ENCODE peak calls at places on chromosomes 7 and 10, in seven cellular contexts. Y is mammary epithelial cell, G is uterus, S is prostate gland, Q is RWPE2, R is HCT116, I is transverse colon. F is an unnamed sample.

GRCh38 chr10:58531084-58531695 is 18.5 kb downstream of the BICC1 start:
- DNase-seq in S (peak; percentile 38), R (peak; percentile 57), I (peak; percentile 61), G (no peak), Q (no peak), Y (peak; percentile 68), F (peak; percentile 48)

GRCh38 chr10:89853796-89854195 is 152.4 kb downstream of the KIF20B start:
- DNase-seq in R (no peak), Y (no peak), Q (no peak), S (no peak), G (no peak), I (no peak), F (no peak)

GRCh38 chr7:93968911-93969620 is 35.1 kb downstream of the BET1 start:
- DNase-seq in S (no peak), G (no peak), I (no peak), Y (no peak), Q (no peak), R (no peak), F (no peak)

GRCh38 chr7:156505876-156506275 is 134.7 kb upstream of the RNF32 start:
- DNase-seq in I (no peak), S (no peak), Y (no peak), R (no peak), G (no peak), Q (no peak), F (no peak)

GRCh38 chr7:74097937-74098614 is 14.5 kb downstream of the LIMK1 start:
- DNase-seq in Y (peak; percentile 92), I (peak; percentile 24), Q (no peak), S (no peak), R (no peak), G (peak; percentile 76), F (no peak)

GRCh38 chr7:112938895-112939588 is 147.6 kb downstream of the GPR85 start:
- DNase-seq in S (peak; percentile 5), I (peak; percentile 16), G (peak; percentile 23), R (no peak), Y (no peak), Q (peak; percentile 43), F (peak; percentile 37)

GRCh38 chr10:129683519-129683918 is 216.5 kb downstream of the MGMT start:
- DNase-seq in Q (no peak), Y (no peak), G (no peak), I (no peak), R (no peak), S (no peak), F (no peak)

GRCh38 chr7:135979674-135980660 is 2.8 kb upstream of the MTPN start:
- DNase-seq in R (no peak), Y (peak; percentile 33), I (no peak), Q (no peak), G (no peak), S (no peak), F (no peak)

GRCh38 chr7:24475573-24475972 is 97.7 kb upstream of the PALS2 start:
- DNase-seq in R (no peak), G (no peak), I (no peak), S (no peak), Q (no peak), Y (no peak), F (no peak)

GRCh38 chr10:103448751-103449150 is 3.4 kb downstream of the CALHM2 start:
- DNase-seq in I (peak; percentile 38), Y (peak; percentile 73), S (no peak), R (no peak), G (peak; percentile 80), Q (no peak), F (no peak)

GRCh38 chr10:727162-727790 is 37.8 kb upstream of the DIP2C start:
- DNase-seq in Q (no peak), S (no peak), I (no peak), Y (no peak), R (no peak), G (no peak), F (no peak)

GRCh38 chr10:106078796-106079576 is 1085.5 kb downstream of the SORCS1 start:
- DNase-seq in R (no peak), S (no peak), Y (peak; percentile 1), Q (no peak), G (no peak), I (no peak), F (no peak)

GRCh38 chr10:105800626-105801025 is 1159.5 kb downstream of the SORCS3 start:
- DNase-seq in I (no peak), S (no peak), Q (no peak), G (no peak), Y (no peak), R (no peak), F (no peak)

GRCh38 chr7:157250605-157251228 is 86.1 kb upstream of the DNAJB6 start:
- DNase-seq in I (peak; percentile 35), Q (no peak), Y (peak; percentile 51), G (no peak), S (no peak), R (peak; percentile 53), F (peak; percentile 54)

GRCh38 chr7:148620749-148621372 is 30.3 kb downstream of the C7orf33 start:
- DNase-seq in R (peak; percentile 3), G (no peak), I (no peak), Y (peak; percentile 31), S (no peak), Q (no peak), F (no peak)

GRCh38 chr10:59397971-59398370 is 35.6 kb upstream of the FAM13C start:
- DNase-seq in S (no peak), Q (no peak), Y (no peak), R (no peak), I (no peak), G (no peak), F (no peak)

GRCh38 chr7:82566752-82567151 is 123.2 kb upstream of the CACNA2D1 start:
- DNase-seq in Q (no peak), I (no peak), G (no peak), Y (no peak), R (no peak), S (no peak), F (no peak)

GRCh38 chr7:131038153-131038552 is 289.5 kb upstream of the MKLN1 start:
- DNase-seq in Q (no peak), G (no peak), R (no peak), S (no peak), Y (no peak), I (no peak), F (no peak)

GRCh38 chr7:158098125-158099030 is 489.2 kb downstream of the PTPRN2 start:
- DNase-seq in R (no peak), Q (peak; percentile 64), Y (no peak), I (no peak), G (no peak), S (no peak), F (no peak)

GRCh38 chr7:140019606-140020005 is 43.1 kb downstream of the PARP12 start:
- DNase-seq in I (no peak), R (no peak), G (no peak), S (no peak), Y (no peak), Q (no peak), F (no peak)

GRCh38 chr7:5396999-5397656 is 26.5 kb downstream of the TNRC18 start:
- DNase-seq in Y (peak; percentile 96), R (peak; percentile 86), G (peak; percentile 80), I (peak; percentile 92), S (peak; percentile 94), Q (peak; percentile 98), F (peak; percentile 93)

GRCh38 chr10:113292743-113293142 is 260.1 kb upstream of the HABP2 start:
- DNase-seq in Y (no peak), I (no peak), G (no peak), R (no peak), Q (no peak), S (no peak), F (no peak)

GRCh38 chr10:121978511-121978910 is 3.5 kb upstream of the NSMCE4A start:
- DNase-seq in G (no peak), Y (no peak), S (no peak), Q (no peak), I (no peak), R (no peak), F (peak; percentile 66)

GRCh38 chr10:125120046-125120710 is 40.2 kb downstream of the CTBP2 start:
- DNase-seq in Y (no peak), R (no peak), I (no peak), Q (peak; percentile 21), G (no peak), S (no peak), F (no peak)

GRCh38 chr10:125116652-125117310 is 43.6 kb downstream of the CTBP2 start:
- DNase-seq in Y (no peak), Q (peak; percentile 43), S (no peak), G (no peak), I (no peak), R (no peak), F (no peak)

GRCh38 chr10:125118701-125119100 is 41.7 kb downstream of the CTBP2 start:
- DNase-seq in G (no peak), Y (no peak), I (no peak), R (no peak), Q (peak; percentile 18), S (no peak), F (no peak)

GRCh38 chr10:125116041-125116649 is 44.2 kb downstream of the CTBP2 start:
- DNase-seq in Q (peak; percentile 42), S (no peak), Y (no peak), R (no peak), G (no peak), I (no peak), F (no peak)

GRCh38 chr10:125117941-125118630 is 42.3 kb downstream of the CTBP2 start:
- DNase-seq in G (peak; percentile 40), R (no peak), Q (no peak), Y (no peak), S (peak; percentile 72), I (peak; percentile 59), F (no peak)
- H3K4me1 ChIP-seq in G (peaks cover 10% of the 10 kb centered on the region), R (peaks cover 36% of the 10 kb centered on the region), Q (peaks cover 29% of the 10 kb centered on the region), Y (peaks cover 27% of the 10 kb centered on the region), S (peaks cover 40% of the 10 kb centered on the region), I (peaks cover 53% of the 10 kb centered on the region), F (peaks cover 40% of the 10 kb centered on the region)

DNA sequence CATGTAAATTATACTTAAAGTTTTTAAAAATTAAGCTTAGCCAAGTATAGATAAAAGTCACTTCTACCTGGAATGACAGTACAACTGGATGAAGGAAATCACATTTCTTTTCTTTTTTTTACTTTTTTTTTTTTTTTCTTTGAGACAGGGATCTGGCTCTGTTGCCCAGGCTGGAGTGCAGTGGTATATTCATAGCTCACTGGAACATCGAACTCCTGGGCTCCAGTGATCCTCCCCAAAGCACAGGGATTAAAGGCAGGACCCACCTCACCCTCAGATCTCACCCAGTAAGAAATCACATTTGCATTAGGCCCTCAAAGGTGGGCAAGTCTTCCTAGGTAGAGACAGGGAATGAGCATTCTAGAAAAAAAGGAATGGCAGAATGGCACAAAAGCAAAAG is 69.5 kb upstream of the C1GALT1 start:
- DNase-seq in G (no peak), Y (no peak), R (no peak), S (no peak), Q (no peak), I (no peak), F (no peak)
- H3K4me1 ChIP-seq in G (no peaks in the 10 kb centered on the region), Y (no peaks in the 10 kb centered on the region), R (no peaks in the 10 kb centered on the region), S (no peaks in the 10 kb centered on the region), Q (no peaks in the 10 kb centered on the region), I (no peaks in the 10 kb centered on the region), F (no peaks in the 10 kb centered on the region)

GRCh38 chr10:35502697-35503096 is 102.4 kb upstream of the GJD4 start:
- DNase-seq in Q (no peak), I (no peak), R (no peak), G (no peak), S (no peak), Y (no peak), F (no peak)
- H3K4me1 ChIP-seq in Q (no peaks in the 10 kb centered on the region), I (peaks cover 5% of the 10 kb centered on the region), R (no peaks in the 10 kb centered on the region), G (no peaks in the 10 kb centered on the region), S (no peaks in the 10 kb centered on the region), Y (no peaks in the 10 kb centered on the region), F (peaks cover 11% of the 10 kb centered on the region)

DNA sequence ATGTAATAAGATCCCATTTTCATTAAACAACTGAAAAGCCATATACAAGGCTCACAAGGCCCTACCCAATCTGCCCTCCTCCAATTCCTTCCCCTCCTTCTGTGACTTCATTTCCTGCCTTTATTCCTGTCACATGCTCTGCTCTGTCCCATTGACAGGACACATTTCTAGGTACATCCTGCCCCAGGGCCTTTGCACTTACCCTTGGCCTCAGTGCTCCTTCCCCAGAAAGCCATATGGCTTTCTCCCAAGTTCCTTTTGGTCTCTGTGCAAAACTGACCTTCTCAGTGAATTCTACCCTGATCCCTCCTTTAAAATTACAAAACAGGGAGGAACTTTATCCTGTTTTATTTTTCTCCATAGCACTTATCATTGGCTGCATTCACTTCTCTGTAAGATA is 40.0 kb downstream of the KCNMA1 start:
- DNase-seq in Q (no peak), Y (no peak), G (no peak), I (no peak), R (no peak), S (no peak), F (no peak)
- H3K4me1 ChIP-seq in Q (peaks cover 13% of the 10 kb centered on the region), Y (peaks cover 15% of the 10 kb centered on the region), G (no peaks in the 10 kb centered on the region), I (peaks cover 15% of the 10 kb centered on the region), R (no peaks in the 10 kb centered on the region), S (no peaks in the 10 kb centered on the region), F (no peaks in the 10 kb centered on the region)